ENCODE peak calls at places on chromosomes 4 and X, in four cellular contexts. One of them, this sample, is unnamed.

GRCh38 chr4:68124262-68124661 is 5.4 kb downstream of the TMPRSS11F start:
- DNase-seq in kidney epithelial cell: no peak
- DNase-seq in neural crest cell: no peak
- DNase-seq in Calu3: no peak
- DNase-seq in this sample: no peak

GRCh38 chr4:3443750-3444309 is 2.1 kb downstream of the HGFAC start:
- DNase-seq in Calu3: no peak
- DNase-seq in neural crest cell: no peak
- DNase-seq in kidney epithelial cell: no peak
- DNase-seq in this sample: peak

GRCh38 chr4:147453561-147454141 is 27.2 kb upstream of the EDNRA start:
- DNase-seq in neural crest cell: no peak
- DNase-seq in Calu3: peak
- DNase-seq in kidney epithelial cell: no peak
- DNase-seq in this sample: no peak

GRCh38 chr4:55871299-55871800 is 17.9 kb downstream of the EXOC1 start:
- DNase-seq in Calu3: no peak
- DNase-seq in kidney epithelial cell: no peak
- DNase-seq in neural crest cell: no peak
- DNase-seq in this sample: no peak

GRCh38 chr4:48909697-48910096 is 3.1 kb upstream of the OCIAD2 start:
- DNase-seq in Calu3: peak
- DNase-seq in kidney epithelial cell: peak
- DNase-seq in neural crest cell: no peak
- DNase-seq in this sample: no peak

GRCh38 chrX:21657318-21658151 is 595 bp downstream of the KLHL34 start:
- DNase-seq in neural crest cell: no peak
- DNase-seq in kidney epithelial cell: no peak
- DNase-seq in Calu3: no peak
- DNase-seq in this sample: no peak

GRCh38 chr4:17859793-17860406 is 49.1 kb downstream of the NCAPG start:
- DNase-seq in Calu3: no peak
- DNase-seq in neural crest cell: no peak
- DNase-seq in kidney epithelial cell: no peak
- DNase-seq in this sample: no peak

GRCh38 chr4:1398686-1399507 is 7.3 kb downstream of the NKX1-1 start:
- DNase-seq in Calu3: no peak
- DNase-seq in kidney epithelial cell: no peak
- DNase-seq in neural crest cell: no peak
- DNase-seq in this sample: no peak

GRCh38 chrX:105872921-105873320 is 50.6 kb downstream of the NRK start:
- DNase-seq in Calu3: no peak
- DNase-seq in kidney epithelial cell: no peak
- DNase-seq in neural crest cell: no peak
- DNase-seq in this sample: no peak

GRCh38 chr4:186848437-186848836 is 124.8 kb upstream of the FAT1 start:
- DNase-seq in kidney epithelial cell: no peak
- DNase-seq in Calu3: no peak
- DNase-seq in neural crest cell: no peak
- DNase-seq in this sample: no peak

GRCh38 chr4:121696641-121697461 is at the start of gene ANXA5:
- DNase-seq in kidney epithelial cell: peak
- DNase-seq in Calu3: peak
- DNase-seq in neural crest cell: peak
- DNase-seq in this sample: peak

GRCh38 chrX:152641996-152642395 is 4.3 kb downstream of the GABRQ start:
- DNase-seq in neural crest cell: no peak
- DNase-seq in Calu3: peak
- DNase-seq in kidney epithelial cell: no peak
- DNase-seq in this sample: peak

GRCh38 chrX:53279296-53280237 is 1.8 kb downstream of the IQSEC2 start:
- DNase-seq in neural crest cell: no peak
- DNase-seq in Calu3: peak
- DNase-seq in kidney epithelial cell: no peak
- DNase-seq in this sample: no peak

GRCh38 chr4:65624651-65625050 is 45.6 kb downstream of the EPHA5 start:
- DNase-seq in kidney epithelial cell: no peak
- DNase-seq in neural crest cell: no peak
- DNase-seq in Calu3: no peak
- DNase-seq in this sample: no peak

GRCh38 chrX:111352424-111352823 is 59.6 kb downstream of the DCX start:
- DNase-seq in neural crest cell: no peak
- DNase-seq in Calu3: peak
- DNase-seq in kidney epithelial cell: peak
- DNase-seq in this sample: no peak

GRCh38 chr4:3041192-3042142 is 32.9 kb downstream of the HTT-AS start:
- DNase-seq in kidney epithelial cell: no peak
- DNase-seq in Calu3: peak
- DNase-seq in neural crest cell: no peak
- DNase-seq in this sample: peak

GRCh38 chr4:48095441-48095840 is 38.6 kb downstream of the TXK start:
- DNase-seq in neural crest cell: no peak
- DNase-seq in kidney epithelial cell: no peak
- DNase-seq in Calu3: no peak
- DNase-seq in this sample: no peak

GRCh38 chr4:108683479-108683878 is 33.1 kb downstream of the OSTC start:
- DNase-seq in neural crest cell: no peak
- DNase-seq in Calu3: no peak
- DNase-seq in kidney epithelial cell: no peak
- DNase-seq in this sample: no peak

GRCh38 chrX:132071260-132071659 is 48.2 kb downstream of the STK26 start:
- DNase-seq in Calu3: no peak
- DNase-seq in kidney epithelial cell: no peak
- DNase-seq in neural crest cell: no peak
- DNase-seq in this sample: no peak

GRCh38 chrX:154136627-154137161 is 7.3 kb upstream of the OPN1LW start:
- DNase-seq in Calu3: peak
- DNase-seq in kidney epithelial cell: no peak
- DNase-seq in neural crest cell: peak
- DNase-seq in this sample: peak
- TF ChIP-seq CTCF in Calu3: peak
- TF ChIP-seq CTCF in kidney epithelial cell: peak
- TF ChIP-seq CTCF in neural crest cell: peak
- TF ChIP-seq CTCF in this sample: peak

GRCh38 chr4:71709961-71710360 is 73.9 kb downstream of the GC start:
- DNase-seq in Calu3: peak
- DNase-seq in neural crest cell: no peak
- DNase-seq in kidney epithelial cell: no peak
- DNase-seq in this sample: no peak
- TF ChIP-seq CTCF in Calu3: no peak
- TF ChIP-seq CTCF in neural crest cell: peak
- TF ChIP-seq CTCF in kidney epithelial cell: peak
- TF ChIP-seq CTCF in this sample: no peak

GRCh38 chr4:11416767-11417113 is 12.0 kb downstream of the HS3ST1 start:
- DNase-seq in Calu3: no peak
- DNase-seq in kidney epithelial cell: no peak
- DNase-seq in neural crest cell: no peak
- DNase-seq in this sample: no peak

GRCh38 chr4:11421116-11421515 is 7.6 kb downstream of the HS3ST1 start:
- DNase-seq in Calu3: no peak
- DNase-seq in neural crest cell: no peak
- DNase-seq in kidney epithelial cell: no peak
- DNase-seq in this sample: no peak

GRCh38 chr4:11416071-11416766 is 12.5 kb downstream of the HS3ST1 start:
- DNase-seq in Calu3: no peak
- DNase-seq in kidney epithelial cell: no peak
- DNase-seq in neural crest cell: no peak
- DNase-seq in this sample: no peak

GRCh38 chr4:11420327-11420726 is 8.4 kb downstream of the HS3ST1 start:
- DNase-seq in neural crest cell: no peak
- DNase-seq in kidney epithelial cell: no peak
- DNase-seq in Calu3: no peak
- DNase-seq in this sample: no peak

GRCh38 chr4:11418610-11419009 is 10.1 kb downstream of the HS3ST1 start:
- DNase-seq in Calu3: no peak
- DNase-seq in kidney epithelial cell: no peak
- DNase-seq in neural crest cell: no peak
- DNase-seq in this sample: no peak
- TF ChIP-seq CTCF in Calu3: no peak
- TF ChIP-seq CTCF in kidney epithelial cell: peak
- TF ChIP-seq CTCF in neural crest cell: no peak
- TF ChIP-seq CTCF in this sample: no peak

DNA sequence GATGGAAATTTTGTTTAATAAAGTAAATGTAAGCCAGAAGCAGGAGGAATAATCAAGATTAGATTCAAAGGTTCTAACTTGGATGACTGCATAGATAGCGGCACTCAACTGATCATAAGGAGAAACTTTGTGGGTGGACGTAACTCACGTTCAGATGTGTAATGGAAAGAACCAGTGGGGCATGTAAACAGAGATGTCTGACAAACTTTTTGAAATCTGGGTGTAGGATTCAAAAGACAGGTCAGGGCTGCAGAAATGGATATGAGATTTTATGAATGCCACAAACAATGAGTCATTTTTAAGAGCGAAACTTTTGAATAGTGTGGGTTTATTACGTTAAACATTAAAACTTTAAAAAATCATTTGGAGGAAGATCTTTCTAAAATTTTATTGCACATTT is 375.6 kb downstream of the GBA3 start:
- DNase-seq in neural crest cell: no peak
- DNase-seq in Calu3: no peak
- DNase-seq in kidney epithelial cell: no peak
- DNase-seq in this sample: no peak
- TF ChIP-seq CTCF in neural crest cell: no peak
- TF ChIP-seq CTCF in Calu3: no peak
- TF ChIP-seq CTCF in kidney epithelial cell: no peak
- TF ChIP-seq CTCF in this sample: no peak

DNA sequence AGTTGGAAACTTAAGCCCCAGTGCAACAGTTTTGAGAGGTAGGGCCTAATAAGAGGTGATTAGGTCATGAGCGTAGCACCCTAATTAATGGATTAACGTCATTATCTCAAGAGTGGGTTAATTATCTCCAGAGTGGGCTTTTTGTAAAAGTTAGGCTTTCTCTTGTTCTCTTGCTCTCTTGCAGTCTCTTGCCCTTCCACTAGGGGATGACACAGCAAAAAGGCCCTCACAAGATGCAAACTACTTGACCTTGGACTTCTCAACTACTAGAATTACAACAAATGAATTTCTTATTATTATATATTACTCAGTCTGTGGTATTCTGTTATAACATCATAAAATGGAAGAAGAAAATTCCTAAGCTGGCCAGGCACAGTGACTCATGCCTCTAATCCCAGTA is 22.1 kb upstream of the NDST3 start:
- DNase-seq in kidney epithelial cell: no peak
- DNase-seq in neural crest cell: no peak
- DNase-seq in Calu3: no peak
- DNase-seq in this sample: no peak
- TF ChIP-seq CTCF in kidney epithelial cell: peak
- TF ChIP-seq CTCF in neural crest cell: peak
- TF ChIP-seq CTCF in Calu3: no peak
- TF ChIP-seq CTCF in this sample: peak